ENCODE peak calls at places on chromosome X, in eight cellular contexts. One of them, this sample, is unnamed.
A peak's percentile ranks its signal among the peaks of the same experiment; 100 is the strongest.

GRCh38 chrX:70262952-70263567 is 3.1 kb upstream of the P2RY4 start:
- DNase-seq in tibial nerve: no peak
- DNase-seq in tibial artery: no peak
- DNase-seq in H1: peak; percentile 70
- DNase-seq in cardiac muscle cell: peak; percentile 62
- DNase-seq in sigmoid colon: no peak
- DNase-seq in ovary: peak; percentile 25
- DNase-seq in psoas muscle: no peak
- DNase-seq in this sample: no peak

GRCh38 chrX:95764972-95765451 is 919.6 kb upstream of the DIAPH2 start:
- DNase-seq in tibial nerve: no peak
- DNase-seq in tibial artery: no peak
- DNase-seq in H1: peak; percentile 41
- DNase-seq in cardiac muscle cell: peak; percentile 75
- DNase-seq in sigmoid colon: no peak
- DNase-seq in ovary: peak; percentile 32
- DNase-seq in psoas muscle: no peak
- DNase-seq in this sample: no peak

GRCh38 chrX:43595931-43596330 is 60.2 kb upstream of the MAOA start:
- DNase-seq in tibial nerve: no peak
- DNase-seq in tibial artery: no peak
- DNase-seq in H1: no peak
- DNase-seq in cardiac muscle cell: no peak
- DNase-seq in sigmoid colon: no peak
- DNase-seq in ovary: no peak
- DNase-seq in psoas muscle: no peak
- DNase-seq in this sample: no peak

GRCh38 chrX:48468247-48468671 is 1.8 kb downstream of the SLC38A5 start:
- DNase-seq in tibial nerve: no peak
- DNase-seq in tibial artery: no peak
- DNase-seq in H1: no peak
- DNase-seq in cardiac muscle cell: no peak
- DNase-seq in sigmoid colon: peak; percentile 66
- DNase-seq in ovary: peak; percentile 30
- DNase-seq in psoas muscle: no peak
- DNase-seq in this sample: no peak

GRCh38 chrX:15631637-15632036 is 30.9 kb upstream of the ACE2 start:
- DNase-seq in tibial nerve: no peak
- DNase-seq in tibial artery: no peak
- DNase-seq in H1: no peak
- DNase-seq in cardiac muscle cell: no peak
- DNase-seq in sigmoid colon: no peak
- DNase-seq in ovary: no peak
- DNase-seq in psoas muscle: no peak
- DNase-seq in this sample: no peak

GRCh38 chrX:79161655-79162054 is 17.2 kb downstream of the GPR174 start:
- DNase-seq in tibial nerve: no peak
- DNase-seq in tibial artery: no peak
- DNase-seq in H1: no peak
- DNase-seq in cardiac muscle cell: peak; percentile 6
- DNase-seq in sigmoid colon: no peak
- DNase-seq in ovary: no peak
- DNase-seq in psoas muscle: no peak
- DNase-seq in this sample: no peak

GRCh38 chrX:141341743-141342142 is 99.4 kb upstream of the SPANXC start:
- DNase-seq in tibial nerve: no peak
- DNase-seq in tibial artery: no peak
- DNase-seq in H1: no peak
- DNase-seq in cardiac muscle cell: no peak
- DNase-seq in sigmoid colon: no peak
- DNase-seq in ovary: no peak
- DNase-seq in psoas muscle: no peak
- DNase-seq in this sample: no peak

GRCh38 chrX:20463296-20464075 is 196.8 kb upstream of the RPS6KA3 start:
- DNase-seq in tibial nerve: no peak
- DNase-seq in tibial artery: no peak
- DNase-seq in H1: no peak
- DNase-seq in cardiac muscle cell: no peak
- DNase-seq in sigmoid colon: no peak
- DNase-seq in ovary: no peak
- DNase-seq in psoas muscle: no peak
- DNase-seq in this sample: no peak

GRCh38 chrX:38352362-38352761 is at the start of gene OTC:
- DNase-seq in tibial nerve: no peak
- DNase-seq in tibial artery: no peak
- DNase-seq in H1: no peak
- DNase-seq in cardiac muscle cell: no peak
- DNase-seq in sigmoid colon: no peak
- DNase-seq in ovary: no peak
- DNase-seq in psoas muscle: no peak
- DNase-seq in this sample: no peak

GRCh38 chrX:38154818-38155217 is 65.9 kb downstream of the SRPX start:
- DNase-seq in tibial nerve: no peak
- DNase-seq in tibial artery: peak; percentile 65
- DNase-seq in H1: no peak
- DNase-seq in cardiac muscle cell: no peak
- DNase-seq in sigmoid colon: no peak
- DNase-seq in ovary: no peak
- DNase-seq in psoas muscle: no peak
- DNase-seq in this sample: no peak

GRCh38 chrX:320126-320783 is 1.7 kb upstream of the GTPBP6 start:
- DNase-seq in tibial nerve: no peak
- DNase-seq in tibial artery: peak; percentile 72
- DNase-seq in H1: no peak
- DNase-seq in cardiac muscle cell: no peak
- DNase-seq in sigmoid colon: peak; percentile 76
- DNase-seq in ovary: peak; percentile 47
- DNase-seq in psoas muscle: peak; percentile 65
- DNase-seq in this sample: peak; percentile 69

GRCh38 chrX:97367149-97367548 is 483.4 kb downstream of the RPA4 start:
- DNase-seq in tibial nerve: no peak
- DNase-seq in tibial artery: no peak
- DNase-seq in H1: no peak
- DNase-seq in cardiac muscle cell: no peak
- DNase-seq in sigmoid colon: no peak
- DNase-seq in ovary: no peak
- DNase-seq in psoas muscle: no peak
- DNase-seq in this sample: no peak

GRCh38 chrX:110045988-110046387 is 43.1 kb downstream of the TMEM164 start:
- DNase-seq in tibial nerve: no peak
- DNase-seq in tibial artery: no peak
- DNase-seq in H1: no peak
- DNase-seq in cardiac muscle cell: peak; percentile 51
- DNase-seq in sigmoid colon: no peak
- DNase-seq in ovary: no peak
- DNase-seq in psoas muscle: no peak
- DNase-seq in this sample: no peak

GRCh38 chrX:96447161-96447560 is 237.5 kb upstream of the DIAPH2 start:
- DNase-seq in tibial nerve: no peak
- DNase-seq in tibial artery: no peak
- DNase-seq in H1: no peak
- DNase-seq in cardiac muscle cell: no peak
- DNase-seq in sigmoid colon: no peak
- DNase-seq in ovary: no peak
- DNase-seq in psoas muscle: no peak
- DNase-seq in this sample: no peak

GRCh38 chrX:154002215-154002719 is 17.4 kb downstream of the IRAK1 start:
- DNase-seq in tibial nerve: peak; percentile 32
- DNase-seq in tibial artery: no peak
- DNase-seq in H1: no peak
- DNase-seq in cardiac muscle cell: no peak
- DNase-seq in sigmoid colon: no peak
- DNase-seq in ovary: no peak
- DNase-seq in psoas muscle: no peak
- DNase-seq in this sample: no peak

GRCh38 chrX:2657532-2657931 is 33.6 kb upstream of the CD99 start:
- DNase-seq in tibial nerve: no peak
- DNase-seq in tibial artery: no peak
- DNase-seq in H1: no peak
- DNase-seq in cardiac muscle cell: no peak
- DNase-seq in sigmoid colon: no peak
- DNase-seq in ovary: no peak
- DNase-seq in psoas muscle: no peak
- DNase-seq in this sample: no peak

GRCh38 chrX:110741213-110741796 is 54.3 kb downstream of the CHRDL1 start:
- DNase-seq in tibial nerve: no peak
- DNase-seq in tibial artery: no peak
- DNase-seq in H1: no peak
- DNase-seq in cardiac muscle cell: no peak
- DNase-seq in sigmoid colon: no peak
- DNase-seq in ovary: no peak
- DNase-seq in psoas muscle: no peak
- DNase-seq in this sample: no peak

GRCh38 chrX:9677098-9677739 is 88.4 kb downstream of the GPR143 start:
- DNase-seq in tibial nerve: no peak
- DNase-seq in tibial artery: no peak
- DNase-seq in H1: no peak
- DNase-seq in cardiac muscle cell: no peak
- DNase-seq in sigmoid colon: peak; percentile 78
- DNase-seq in ovary: no peak
- DNase-seq in psoas muscle: no peak
- DNase-seq in this sample: no peak

GRCh38 chrX:48956728-48957414 is 536 bp downstream of the OTUD5 start:
- DNase-seq in tibial nerve: no peak
- DNase-seq in tibial artery: peak; percentile 68
- DNase-seq in H1: no peak
- DNase-seq in cardiac muscle cell: peak; percentile 15
- DNase-seq in sigmoid colon: no peak
- DNase-seq in ovary: peak; percentile 25
- DNase-seq in psoas muscle: peak; percentile 58
- DNase-seq in this sample: no peak

GRCh38 chrX:19840899-19841648 is 46.3 kb downstream of the SH3KBP1 start:
- DNase-seq in tibial nerve: no peak
- DNase-seq in tibial artery: no peak
- DNase-seq in H1: no peak
- DNase-seq in cardiac muscle cell: no peak
- DNase-seq in sigmoid colon: no peak
- DNase-seq in ovary: no peak
- DNase-seq in psoas muscle: no peak
- DNase-seq in this sample: no peak

GRCh38 chrX:145563159-145563558 is 254.5 kb upstream of the SLITRK2 start:
- DNase-seq in tibial nerve: no peak
- DNase-seq in tibial artery: no peak
- DNase-seq in H1: no peak
- DNase-seq in cardiac muscle cell: no peak
- DNase-seq in sigmoid colon: no peak
- DNase-seq in ovary: no peak
- DNase-seq in psoas muscle: no peak
- DNase-seq in this sample: no peak

GRCh38 chrX:110509778-110510510 is 151.3 kb downstream of the RTL9 start:
- DNase-seq in tibial nerve: no peak
- DNase-seq in tibial artery: no peak
- DNase-seq in H1: no peak
- DNase-seq in cardiac muscle cell: peak; percentile 14
- DNase-seq in sigmoid colon: no peak
- DNase-seq in ovary: no peak
- DNase-seq in psoas muscle: no peak
- DNase-seq in this sample: no peak

GRCh38 chrX:137926090-137926489 is 360.2 kb downstream of the ZIC3 start:
- DNase-seq in tibial nerve: no peak
- DNase-seq in tibial artery: no peak
- DNase-seq in H1: no peak
- DNase-seq in cardiac muscle cell: peak; percentile 39
- DNase-seq in sigmoid colon: no peak
- DNase-seq in ovary: no peak
- DNase-seq in psoas muscle: no peak
- DNase-seq in this sample: no peak
- TF ChIP-seq CTCF in tibial nerve: no peak
- TF ChIP-seq CTCF in tibial artery: no peak
- TF ChIP-seq CTCF in H1: peak; percentile 64
- TF ChIP-seq CTCF in cardiac muscle cell: no peak
- TF ChIP-seq CTCF in sigmoid colon: no peak
- TF ChIP-seq CTCF in ovary: no peak
- TF ChIP-seq CTCF in psoas muscle: peak; percentile 17
- TF ChIP-seq CTCF in this sample: peak; percentile 21

GRCh38 chrX:27307546-27307945 is 155.6 kb downstream of the PPP4R3C start:
- DNase-seq in tibial nerve: no peak
- DNase-seq in tibial artery: no peak
- DNase-seq in H1: no peak
- DNase-seq in cardiac muscle cell: no peak
- DNase-seq in sigmoid colon: no peak
- DNase-seq in ovary: no peak
- DNase-seq in psoas muscle: no peak
- DNase-seq in this sample: no peak
- H3K27ac ChIP-seq in tibial nerve: no peak overlapping the region
- H3K27ac ChIP-seq in tibial artery: no peak overlapping the region
- H3K27ac ChIP-seq in H1: no peak overlapping the region
- H3K27ac ChIP-seq in cardiac muscle cell: no peak overlapping the region
- H3K27ac ChIP-seq in sigmoid colon: no peak overlapping the region
- H3K27ac ChIP-seq in ovary: no peak overlapping the region
- H3K27ac ChIP-seq in psoas muscle: no peak overlapping the region
- H3K27ac ChIP-seq in this sample: no peak overlapping the region

DNA sequence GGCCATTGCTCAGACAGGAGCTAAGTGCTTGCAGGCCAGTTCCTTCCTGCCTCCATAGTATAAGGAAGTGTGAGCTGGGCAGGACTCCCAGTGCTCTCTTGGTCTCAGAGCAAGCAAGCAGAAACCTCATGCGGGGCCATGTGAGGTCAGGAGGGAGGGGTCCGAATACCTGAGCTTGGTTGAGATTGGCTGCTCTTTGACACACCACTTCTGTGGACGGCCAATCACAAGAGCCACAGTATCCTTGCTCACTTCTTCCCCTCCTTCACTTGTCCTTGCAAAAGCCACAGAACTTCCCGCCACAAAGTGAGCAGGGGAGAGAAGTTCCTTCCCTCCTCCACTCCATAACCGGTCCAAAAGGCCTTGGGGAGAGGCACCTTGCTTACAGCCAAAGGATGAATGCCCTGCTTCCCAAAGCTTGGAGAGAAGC is 56.7 kb downstream of the PRPS1 start:
- DNase-seq in tibial nerve: peak; percentile 63
- DNase-seq in tibial artery: peak; percentile 86
- DNase-seq in H1: no peak
- DNase-seq in cardiac muscle cell: peak; percentile 55
- DNase-seq in sigmoid colon: peak; percentile 90
- DNase-seq in ovary: peak; percentile 72
- DNase-seq in psoas muscle: peak; percentile 85
- DNase-seq in this sample: peak; percentile 73
- H3K4me1 ChIP-seq in tibial nerve: peaks cover 11% of the 10 kb centered on the region
- H3K4me1 ChIP-seq in tibial artery: peaks cover 21% of the 10 kb centered on the region
- H3K4me1 ChIP-seq in H1: no peaks in the 10 kb centered on the region
- H3K4me1 ChIP-seq in cardiac muscle cell: peaks cover 40% of the 10 kb centered on the region
- H3K4me1 ChIP-seq in sigmoid colon: peaks cover 22% of the 10 kb centered on the region
- H3K4me1 ChIP-seq in ovary: peaks cover 4% of the 10 kb centered on the region
- H3K4me1 ChIP-seq in psoas muscle: peaks cover 16% of the 10 kb centered on the region
- H3K4me1 ChIP-seq in this sample: peaks cover 30% of the 10 kb centered on the region

DNA sequence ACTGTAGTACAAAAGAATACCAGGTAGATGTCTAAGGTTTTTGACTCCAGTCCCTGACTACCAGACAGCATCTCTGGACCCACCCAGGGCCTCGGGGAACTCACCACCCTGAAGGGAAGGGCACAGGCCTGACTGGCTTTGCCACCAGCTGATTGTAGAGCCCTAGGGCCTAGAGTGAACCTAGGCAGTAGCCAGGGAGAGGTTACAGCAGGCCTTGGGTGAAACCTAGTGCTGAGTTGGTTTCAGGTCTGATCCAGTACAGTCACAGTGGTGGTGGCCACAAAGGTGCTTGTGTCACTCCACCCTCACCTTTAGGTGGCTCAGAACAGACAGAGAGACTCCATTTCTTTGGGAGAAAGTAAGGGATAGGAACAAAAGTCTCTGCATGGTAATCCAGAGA is 244.8 kb downstream of the KLHL13 start:
- DNase-seq in tibial nerve: no peak
- DNase-seq in tibial artery: no peak
- DNase-seq in H1: no peak
- DNase-seq in cardiac muscle cell: no peak
- DNase-seq in sigmoid colon: no peak
- DNase-seq in ovary: no peak
- DNase-seq in psoas muscle: no peak
- DNase-seq in this sample: no peak
- TF ChIP-seq CTCF in tibial nerve: no peak
- TF ChIP-seq CTCF in tibial artery: no peak
- TF ChIP-seq CTCF in H1: no peak
- TF ChIP-seq CTCF in cardiac muscle cell: no peak
- TF ChIP-seq CTCF in sigmoid colon: no peak
- TF ChIP-seq CTCF in ovary: no peak
- TF ChIP-seq CTCF in psoas muscle: no peak
- TF ChIP-seq CTCF in this sample: no peak